ENCODE peak calls at places on chromosomes 4 and X, in seven cellular contexts. O is astrocyte of the spinal cord, D is esophagus squamous epithelium, F is IMR-90, U is neural progenitor cell, H is NCI-H69, Q is left colon. V is an unnamed sample.

GRCh38 chr4:177413656-177414055 is 28.6 kb downstream of the AGA start:
- DNase-seq in O (no peak), D (no peak), F (no peak), U (no peak), H (no peak), Q (no peak), V (no peak)

GRCh38 chrX:124328765-124329164 is 3.7 kb upstream of the TEX13D start:
- DNase-seq in O (peak), D (no peak), F (no peak), U (no peak), H (no peak), Q (no peak), V (no peak)

GRCh38 chr4:7444731-7445130 is 10.0 kb upstream of the PSAPL1 start:
- DNase-seq in O (no peak), D (no peak), F (no peak), U (no peak), H (no peak), Q (no peak), V (no peak)

GRCh38 chrX:111164728-111165127 is 68.7 kb downstream of the PAK3 start:
- DNase-seq in O (no peak), D (no peak), F (peak), U (peak), H (peak), Q (no peak), V (no peak)

GRCh38 chr4:38601244-38601915 is 62.6 kb upstream of the KLF3 start:
- DNase-seq in O (peak), D (no peak), F (peak), U (no peak), H (peak), Q (no peak), V (no peak)

GRCh38 chr4:75940692-75941253 is at the start of gene NAAA:
- DNase-seq in O (peak), D (peak), F (peak), U (peak), H (peak), Q (peak), V (peak)

GRCh38 chr4:182367153-182367552 is 124.0 kb downstream of the TENM3 start:
- DNase-seq in O (no peak), D (no peak), F (no peak), U (no peak), H (peak), Q (no peak), V (no peak)

GRCh38 chr4:74426101-74426500 is 18.8 kb upstream of the AREG start:
- DNase-seq in O (peak), D (no peak), F (peak), U (no peak), H (no peak), Q (no peak), V (no peak)

GRCh38 chr4:138901177-138901576 is 114.4 kb upstream of the NOCT start:
- DNase-seq in O (no peak), D (no peak), F (peak), U (no peak), H (no peak), Q (no peak), V (no peak)

V was measured in hypothalamus.